ENCODE peak calls at places on chromosomes 3 and 15, in four cellular contexts. One of them, this sample, is unnamed.

GRCh38 chr15:96356494-96357455 is 26.3 kb downstream of the NR2F2 start:
- DNase-seq in tibial nerve: peak; percentile 78
- DNase-seq in CD4-positive, alpha-beta T cell: peak; percentile 51
- DNase-seq in neural progenitor cell: peak; percentile 88
- DNase-seq in this sample: peak; percentile 89

GRCh38 chr15:22902578-22902977 is 64.1 kb downstream of the NIPA2 start:
- DNase-seq in neural progenitor cell: no peak
- DNase-seq in CD4-positive, alpha-beta T cell: no peak
- DNase-seq in tibial nerve: no peak
- DNase-seq in this sample: no peak

GRCh38 chr3:44885618-44886017 is 11.2 kb downstream of the TGM4 start:
- DNase-seq in CD4-positive, alpha-beta T cell: no peak
- DNase-seq in neural progenitor cell: no peak
- DNase-seq in tibial nerve: no peak
- DNase-seq in this sample: no peak

GRCh38 chr15:39407116-39407515 is 173.8 kb upstream of the THBS1 start:
- DNase-seq in CD4-positive, alpha-beta T cell: no peak
- DNase-seq in tibial nerve: no peak
- DNase-seq in neural progenitor cell: no peak
- DNase-seq in this sample: no peak

GRCh38 chr3:11159421-11159904 is 5.2 kb downstream of the HRH1 start:
- DNase-seq in CD4-positive, alpha-beta T cell: no peak
- DNase-seq in neural progenitor cell: no peak
- DNase-seq in tibial nerve: peak; percentile 53
- DNase-seq in this sample: no peak

GRCh38 chr3:139935071-139935865 is at the start of gene CLSTN2:
- DNase-seq in neural progenitor cell: peak; percentile 92
- DNase-seq in CD4-positive, alpha-beta T cell: no peak
- DNase-seq in tibial nerve: peak; percentile 52
- DNase-seq in this sample: peak; percentile 59

GRCh38 chr3:57518276-57518914 is 25.7 kb downstream of the DNAH12 start:
- DNase-seq in tibial nerve: no peak
- DNase-seq in CD4-positive, alpha-beta T cell: no peak
- DNase-seq in neural progenitor cell: no peak
- DNase-seq in this sample: no peak

GRCh38 chr15:33639051-33639450 is 328.3 kb downstream of the RYR3 start:
- DNase-seq in neural progenitor cell: no peak
- DNase-seq in tibial nerve: no peak
- DNase-seq in CD4-positive, alpha-beta T cell: no peak
- DNase-seq in this sample: no peak

GRCh38 chr15:90880381-90881145 is 3.7 kb upstream of the FES start:
- DNase-seq in neural progenitor cell: no peak
- DNase-seq in CD4-positive, alpha-beta T cell: no peak
- DNase-seq in tibial nerve: no peak
- DNase-seq in this sample: peak; percentile 42

GRCh38 chr3:151410891-151411559 is 26.5 kb upstream of the P2RY12 start:
- DNase-seq in CD4-positive, alpha-beta T cell: no peak
- DNase-seq in tibial nerve: no peak
- DNase-seq in neural progenitor cell: no peak
- DNase-seq in this sample: no peak

GRCh38 chr3:188133219-188133618 is 20.7 kb upstream of the LPP start:
- DNase-seq in tibial nerve: no peak
- DNase-seq in neural progenitor cell: no peak
- DNase-seq in CD4-positive, alpha-beta T cell: no peak
- DNase-seq in this sample: no peak

GRCh38 chr3:126179825-126180476 is 435 bp downstream of the ALDH1L1 start:
- DNase-seq in neural progenitor cell: peak; percentile 74
- DNase-seq in tibial nerve: no peak
- DNase-seq in CD4-positive, alpha-beta T cell: no peak
- DNase-seq in this sample: no peak

GRCh38 chr3:149376728-149377407 is 581 bp downstream of the TM4SF1 start:
- DNase-seq in CD4-positive, alpha-beta T cell: no peak
- DNase-seq in tibial nerve: no peak
- DNase-seq in neural progenitor cell: no peak
- DNase-seq in this sample: no peak

GRCh38 chr15:25830844-25831443 is 32.2 kb downstream of the ATP10A start:
- DNase-seq in CD4-positive, alpha-beta T cell: no peak
- DNase-seq in neural progenitor cell: no peak
- DNase-seq in tibial nerve: no peak
- DNase-seq in this sample: no peak

GRCh38 chr15:43920815-43921214 is 94.0 kb downstream of the WDR76 start:
- DNase-seq in neural progenitor cell: peak; percentile 20
- DNase-seq in tibial nerve: no peak
- DNase-seq in CD4-positive, alpha-beta T cell: no peak
- DNase-seq in this sample: no peak

GRCh38 chr15:58590901-58591300 is 158.6 kb downstream of the ADAM10 start:
- DNase-seq in tibial nerve: no peak
- DNase-seq in CD4-positive, alpha-beta T cell: no peak
- DNase-seq in neural progenitor cell: no peak
- DNase-seq in this sample: no peak

GRCh38 chr15:82750831-82751181 is 41.1 kb upstream of the AP3B2 start:
- DNase-seq in tibial nerve: no peak
- DNase-seq in CD4-positive, alpha-beta T cell: no peak
- DNase-seq in neural progenitor cell: no peak
- DNase-seq in this sample: no peak

GRCh38 chr3:42515391-42515916 is 13.0 kb downstream of the VIPR1 start:
- DNase-seq in CD4-positive, alpha-beta T cell: no peak
- DNase-seq in tibial nerve: no peak
- DNase-seq in neural progenitor cell: no peak
- DNase-seq in this sample: no peak

GRCh38 chr3:196712514-196713413 is 587 bp downstream of the PIGX start:
- DNase-seq in neural progenitor cell: peak; percentile 84
- DNase-seq in CD4-positive, alpha-beta T cell: peak; percentile 59
- DNase-seq in tibial nerve: peak; percentile 41
- DNase-seq in this sample: peak; percentile 87

GRCh38 chr3:128266453-128266852 is 113.2 kb downstream of the EEFSEC start:
- DNase-seq in tibial nerve: no peak
- DNase-seq in neural progenitor cell: no peak
- DNase-seq in CD4-positive, alpha-beta T cell: no peak
- DNase-seq in this sample: no peak

GRCh38 chr15:32781781-32782180 is 64.0 kb downstream of the GREM1 start:
- DNase-seq in tibial nerve: no peak
- DNase-seq in CD4-positive, alpha-beta T cell: no peak
- DNase-seq in neural progenitor cell: no peak
- DNase-seq in this sample: no peak

GRCh38 chr15:49669288-49669687 is 48.4 kb downstream of the DTWD1 start:
- DNase-seq in neural progenitor cell: peak; percentile 36
- DNase-seq in CD4-positive, alpha-beta T cell: no peak
- DNase-seq in tibial nerve: no peak
- DNase-seq in this sample: no peak

GRCh38 chr15:56736308-56736707 is 3.0 kb upstream of the ZNF280D start:
- DNase-seq in tibial nerve: no peak
- DNase-seq in neural progenitor cell: no peak
- DNase-seq in CD4-positive, alpha-beta T cell: no peak
- DNase-seq in this sample: no peak

GRCh38 chr3:151301787-151302186 is 14.8 kb downstream of the GPR87 start:
- DNase-seq in neural progenitor cell: no peak
- DNase-seq in CD4-positive, alpha-beta T cell: no peak
- DNase-seq in tibial nerve: no peak
- DNase-seq in this sample: no peak

GRCh38 chr3:152284906-152285305 is 16.2 kb downstream of the MBNL1 start:
- DNase-seq in tibial nerve: no peak
- DNase-seq in neural progenitor cell: no peak
- DNase-seq in CD4-positive, alpha-beta T cell: no peak
- DNase-seq in this sample: no peak

GRCh38 chr3:175149675-175150074 is 290.5 kb downstream of the NAALADL2 start:
- DNase-seq in tibial nerve: no peak
- DNase-seq in CD4-positive, alpha-beta T cell: no peak
- DNase-seq in neural progenitor cell: no peak
- DNase-seq in this sample: peak; percentile 55

GRCh38 chr3:185813691-185814215 is 11.1 kb downstream of the IGF2BP2 start:
- DNase-seq in tibial nerve: no peak
- DNase-seq in CD4-positive, alpha-beta T cell: no peak
- DNase-seq in neural progenitor cell: peak; percentile 37
- DNase-seq in this sample: no peak

GRCh38 chr15:96336045-96336642 is 5.6 kb downstream of the NR2F2 start:
- DNase-seq in neural progenitor cell: peak; percentile 14
- DNase-seq in tibial nerve: no peak
- DNase-seq in CD4-positive, alpha-beta T cell: no peak
- DNase-seq in this sample: no peak

GRCh38 chr3:38574411-38575278 is 74.8 kb downstream of the SCN5A start:
- DNase-seq in tibial nerve: no peak
- DNase-seq in neural progenitor cell: no peak
- DNase-seq in CD4-positive, alpha-beta T cell: no peak
- DNase-seq in this sample: peak; percentile 22

GRCh38 chr15:55407631-55407948 is 569 bp downstream of the CCPG1 start:
- DNase-seq in tibial nerve: no peak
- DNase-seq in neural progenitor cell: peak; percentile 35
- DNase-seq in CD4-positive, alpha-beta T cell: no peak
- DNase-seq in this sample: no peak

GRCh38 chr15:71294251-71294635 is 179.0 kb downstream of the THSD4 start:
- DNase-seq in neural progenitor cell: no peak
- DNase-seq in CD4-positive, alpha-beta T cell: no peak
- DNase-seq in tibial nerve: no peak
- DNase-seq in this sample: no peak

DNA sequence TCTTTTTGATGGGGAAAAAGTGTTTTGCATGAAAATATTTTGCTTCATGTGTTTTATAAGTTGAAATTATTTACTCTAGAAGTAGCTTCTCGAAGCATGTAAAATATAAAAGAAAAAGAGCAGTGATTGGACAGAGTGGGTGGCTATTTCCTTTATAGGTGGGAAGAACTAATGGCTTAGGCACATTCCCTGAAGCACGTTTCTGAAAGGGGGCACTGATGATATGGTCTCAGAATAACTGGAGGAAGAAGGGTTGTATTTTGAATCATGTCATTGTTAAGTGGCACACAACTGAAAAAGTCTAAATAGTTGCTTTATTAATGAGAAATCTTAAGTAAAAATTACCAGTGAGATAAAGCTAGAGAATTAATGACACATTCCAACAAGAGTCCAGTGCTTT is 4.0 kb downstream of the UNC13C start:
- DNase-seq in tibial nerve: no peak
- DNase-seq in CD4-positive, alpha-beta T cell: no peak
- DNase-seq in neural progenitor cell: no peak
- DNase-seq in this sample: no peak
- TF ChIP-seq CTCF in tibial nerve: no peak
- TF ChIP-seq CTCF in CD4-positive, alpha-beta T cell: no peak
- TF ChIP-seq CTCF in neural progenitor cell: no peak
- TF ChIP-seq CTCF in this sample: no peak

DNA sequence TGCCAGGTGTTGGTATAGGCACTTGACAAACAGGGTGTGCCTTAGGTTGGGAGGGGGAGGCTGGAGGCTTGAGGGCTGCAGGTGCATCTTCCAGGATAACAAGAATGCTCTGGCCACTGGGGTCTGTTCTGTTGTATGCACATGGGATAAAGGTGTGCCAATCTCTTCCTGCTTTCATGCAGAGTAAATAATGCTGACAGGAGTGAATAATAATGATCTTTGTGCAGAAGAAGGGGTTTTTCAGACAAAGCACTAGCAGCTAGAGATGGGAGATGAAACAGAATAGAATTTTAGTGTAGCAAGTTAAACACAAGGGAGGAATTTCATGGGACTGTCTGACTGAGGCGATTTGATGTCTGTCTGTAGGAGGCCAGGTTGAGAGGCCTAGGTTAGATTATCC is 1.9 kb upstream of the ROPN1 start:
- DNase-seq in neural progenitor cell: no peak
- DNase-seq in CD4-positive, alpha-beta T cell: no peak
- DNase-seq in tibial nerve: no peak
- DNase-seq in this sample: no peak
- TF ChIP-seq CTCF in neural progenitor cell: no peak
- TF ChIP-seq CTCF in CD4-positive, alpha-beta T cell: no peak
- TF ChIP-seq CTCF in tibial nerve: no peak
- TF ChIP-seq CTCF in this sample: no peak

GRCh38 chr3:170062769-170063168 is 25.0 kb downstream of the GPR160 start:
- DNase-seq in CD4-positive, alpha-beta T cell: no peak
- DNase-seq in neural progenitor cell: no peak
- DNase-seq in tibial nerve: no peak
- DNase-seq in this sample: peak; percentile 40
- TF ChIP-seq CTCF in CD4-positive, alpha-beta T cell: no peak
- TF ChIP-seq CTCF in neural progenitor cell: peak; percentile 26
- TF ChIP-seq CTCF in tibial nerve: no peak
- TF ChIP-seq CTCF in this sample: no peak

GRCh38 chr3:107983247-107983646 is 107.6 kb downstream of the CD47 start:
- DNase-seq in neural progenitor cell: no peak
- DNase-seq in tibial nerve: no peak
- DNase-seq in CD4-positive, alpha-beta T cell: no peak
- DNase-seq in this sample: no peak
- TF ChIP-seq CTCF in neural progenitor cell: peak; percentile 6
- TF ChIP-seq CTCF in tibial nerve: no peak
- TF ChIP-seq CTCF in CD4-positive, alpha-beta T cell: no peak
- TF ChIP-seq CTCF in this sample: no peak

DNA sequence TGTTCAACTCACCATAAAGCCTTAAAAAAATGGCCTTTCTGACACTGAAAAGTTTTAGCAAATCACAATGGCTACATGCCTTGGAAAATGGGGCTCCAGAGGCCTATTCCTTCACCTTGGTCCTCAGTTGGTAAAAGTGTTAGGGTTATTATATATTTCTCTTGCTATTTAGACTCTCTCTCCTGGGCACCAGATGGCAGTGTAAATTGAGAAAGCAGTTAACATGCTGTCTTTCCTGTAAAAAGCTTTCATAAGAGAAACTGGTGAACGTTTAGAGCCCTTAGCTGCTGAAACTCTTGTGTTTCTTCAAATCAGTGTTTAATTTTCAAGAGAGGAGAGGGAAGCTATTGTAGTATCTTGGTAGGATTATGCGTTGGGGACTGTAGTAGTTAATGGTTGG is 89.9 kb downstream of the LRTM1 start:
- DNase-seq in neural progenitor cell: no peak
- DNase-seq in tibial nerve: no peak
- DNase-seq in CD4-positive, alpha-beta T cell: no peak
- DNase-seq in this sample: no peak
- TF ChIP-seq CTCF in neural progenitor cell: no peak
- TF ChIP-seq CTCF in tibial nerve: no peak
- TF ChIP-seq CTCF in CD4-positive, alpha-beta T cell: no peak
- TF ChIP-seq CTCF in this sample: no peak

GRCh38 chr3:49804141-49805041 is 1.3 kb downstream of the INKA1 start:
- DNase-seq in CD4-positive, alpha-beta T cell: no peak
- DNase-seq in neural progenitor cell: no peak
- DNase-seq in tibial nerve: no peak
- DNase-seq in this sample: peak; percentile 38

GRCh38 chr3:49805367-49805782 is 2.3 kb downstream of the INKA1 start:
- DNase-seq in neural progenitor cell: no peak
- DNase-seq in tibial nerve: peak; percentile 79
- DNase-seq in CD4-positive, alpha-beta T cell: no peak
- DNase-seq in this sample: peak; percentile 80

GRCh38 chr3:49802719-49803463 is at the start of gene INKA1:
- DNase-seq in neural progenitor cell: peak; percentile 96
- DNase-seq in tibial nerve: peak; percentile 80
- DNase-seq in CD4-positive, alpha-beta T cell: peak; percentile 86
- DNase-seq in this sample: peak; percentile 92

GRCh38 chr3:49801160-49801559 is 1.5 kb upstream of the CDHR4 start:
- DNase-seq in CD4-positive, alpha-beta T cell: no peak
- DNase-seq in neural progenitor cell: no peak
- DNase-seq in tibial nerve: no peak
- DNase-seq in this sample: no peak

GRCh38 chr3:49803464-49804140 is 541 bp downstream of the INKA1 start:
- DNase-seq in neural progenitor cell: peak; percentile 77
- DNase-seq in tibial nerve: no peak
- DNase-seq in CD4-positive, alpha-beta T cell: peak; percentile 39
- DNase-seq in this sample: peak; percentile 80
- TF ChIP-seq CTCF in neural progenitor cell: no peak
- TF ChIP-seq CTCF in tibial nerve: peak; percentile 13
- TF ChIP-seq CTCF in CD4-positive, alpha-beta T cell: no peak
- TF ChIP-seq CTCF in this sample: no peak

GRCh38 chr15:77143606-77144005 is 72.7 kb upstream of the TSPAN3 start:
- DNase-seq in tibial nerve: no peak
- DNase-seq in CD4-positive, alpha-beta T cell: no peak
- DNase-seq in neural progenitor cell: no peak
- DNase-seq in this sample: no peak
- TF ChIP-seq CTCF in tibial nerve: no peak
- TF ChIP-seq CTCF in CD4-positive, alpha-beta T cell: no peak
- TF ChIP-seq CTCF in neural progenitor cell: no peak
- TF ChIP-seq CTCF in this sample: no peak